ENCODE peak calls at places on chromosomes 6 and 20, in five cellular contexts. B is neural progenitor cell, T is OCI-LY7, D is GM23338, P is GM23248. Z is an unnamed sample.

GRCh38 chr20:48957521-48957920 is 36.0 kb downstream of the ARFGEF2 start:
- DNase-seq in B (no peak), T (no peak), D (no peak), P (peak), Z (no peak)

GRCh38 chr6:74167951-74168350 is 471.9 kb downstream of the CD109 start:
- DNase-seq in B (no peak), T (no peak), D (no peak), P (peak), Z (no peak)

GRCh38 chr6:139060332-139060731 is 31.8 kb downstream of the ABRACL start:
- DNase-seq in B (no peak), T (no peak), D (no peak), P (peak), Z (no peak)

GRCh38 chr6:49556429-49556837 is 6.0 kb downstream of the C6orf141 start:
- DNase-seq in B (no peak), T (no peak), D (peak), P (peak), Z (peak)

GRCh38 chr6:84249724-84250123 is 22.3 kb upstream of the CEP162 start:
- DNase-seq in B (no peak), T (no peak), D (no peak), P (peak), Z (no peak)

GRCh38 chr20:10349118-10349517 is 84.9 kb downstream of the MKKS start:
- DNase-seq in B (no peak), T (no peak), D (no peak), P (no peak), Z (no peak)

GRCh38 chr20:21684671-21685070 is 20.8 kb upstream of the PAX1 start:
- DNase-seq in B (no peak), T (no peak), D (peak), P (no peak), Z (no peak)

GRCh38 chr6:20952605-20953004 is 418.3 kb downstream of the CDKAL1 start:
- DNase-seq in B (no peak), T (no peak), D (no peak), P (peak), Z (peak)

GRCh38 chr20:35319206-35320197 is 27.3 kb upstream of the FAM83C start:
- DNase-seq in B (no peak), T (no peak), D (no peak), P (peak), Z (no peak)

GRCh38 chr6:150684161-150684560 is 84.5 kb downstream of the PLEKHG1 start:
- DNase-seq in B (no peak), T (no peak), D (no peak), P (no peak), Z (no peak)

GRCh38 chr6:163460307-163460782 is 45.8 kb downstream of the QKI start:
- DNase-seq in B (peak), T (no peak), D (no peak), P (peak), Z (no peak)

DNA sequence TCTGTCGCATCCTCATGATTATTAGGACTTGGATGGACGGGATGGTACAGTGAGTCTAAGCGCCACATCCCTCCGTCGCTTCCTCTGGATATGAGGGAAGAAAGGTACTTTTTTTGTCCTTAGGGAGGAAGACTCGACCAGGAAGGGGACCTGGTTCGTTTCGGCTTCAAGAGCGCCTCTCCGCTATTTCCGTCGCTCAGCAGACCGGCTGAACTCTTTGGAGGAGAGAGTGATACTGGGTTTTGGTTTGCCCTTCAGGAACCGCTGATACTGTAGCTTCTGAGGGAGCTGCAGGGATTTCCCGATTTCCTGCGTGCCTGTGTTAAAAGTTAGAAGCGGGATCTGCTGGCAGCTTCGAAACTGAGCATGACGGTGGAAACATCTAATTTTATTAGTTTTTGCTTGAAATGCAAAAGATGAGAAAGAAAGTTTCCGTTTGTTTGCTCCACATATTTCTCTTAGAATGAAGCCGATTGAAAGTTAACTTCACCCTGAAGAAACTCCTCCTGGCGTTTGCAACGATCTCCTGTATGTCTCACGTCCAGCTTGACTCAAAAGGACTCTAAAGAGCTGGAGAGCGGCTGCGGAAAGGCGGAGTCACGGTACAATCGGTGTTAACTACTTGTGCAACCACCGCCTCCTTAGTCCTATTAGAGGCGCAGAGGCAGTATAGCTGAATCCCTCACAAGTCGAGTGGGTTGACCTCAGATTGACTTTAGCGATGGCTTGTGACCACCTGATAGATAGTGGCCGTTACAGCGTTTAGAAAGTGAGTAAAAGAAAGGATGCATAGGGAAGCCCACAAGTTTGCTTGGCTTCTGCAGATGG is 129.4 kb downstream of the TRIM27 start:
- DNase-seq in B (peak), T (peak), D (peak), P (peak), Z (no peak)
- TF ChIP-seq EZH2phosphoT487 in B (peak), T (no peak), D (no peak), P (no peak), Z (no peak)

GRCh38 chr6:158008894-158009891 is 27.5 kb downstream of the SYNJ2 start:
- DNase-seq in B (no peak), T (no peak), D (no peak), P (peak), Z (no peak)

GRCh38 chr6:158011980-158012566 is 30.4 kb downstream of the SYNJ2 start:
- DNase-seq in B (no peak), T (no peak), D (no peak), P (no peak), Z (no peak)

GRCh38 chr6:158009935-158010585 is 28.4 kb downstream of the SYNJ2 start:
- DNase-seq in B (no peak), T (no peak), D (no peak), P (no peak), Z (no peak)

GRCh38 chr6:158010591-158011477 is 29.2 kb downstream of the SYNJ2 start:
- DNase-seq in B (no peak), T (no peak), D (no peak), P (no peak), Z (no peak)

GRCh38 chr6:158011478-158011920 is 29.8 kb downstream of the SYNJ2 start:
- DNase-seq in B (no peak), T (no peak), D (no peak), P (no peak), Z (no peak)
- TF ChIP-seq EZH2phosphoT487 in B (no peak), T (no peak), D (no peak), P (no peak), Z (no peak)

GRCh38 chr20:1045860-1046418 is 43.8 kb upstream of the RSPO4 start:
- DNase-seq in B (no peak), T (no peak), D (no peak), P (no peak), Z (no peak)

GRCh38 chr20:1050440-1050839 is 48.3 kb upstream of the RSPO4 start:
- DNase-seq in B (no peak), T (no peak), D (no peak), P (no peak), Z (no peak)
- TF ChIP-seq EZH2phosphoT487 in B (no peak), T (no peak), D (no peak), P (no peak), Z (no peak)

GRCh38 chr6:45556828-45557227 is 179.1 kb upstream of the SUPT3H start:
- DNase-seq in B (no peak), T (no peak), D (no peak), P (no peak), Z (no peak)

GRCh38 chr6:45557454-45557853 is 179.7 kb upstream of the SUPT3H start:
- DNase-seq in B (no peak), T (no peak), D (no peak), P (no peak), Z (no peak)

GRCh38 chr6:45554596-45554995 is 176.9 kb upstream of the SUPT3H start:
- DNase-seq in B (no peak), T (no peak), D (no peak), P (peak), Z (no peak)

GRCh38 chr6:45555981-45556771 is 178.4 kb upstream of the SUPT3H start:
- DNase-seq in B (peak), T (no peak), D (no peak), P (peak), Z (no peak)

DNA sequence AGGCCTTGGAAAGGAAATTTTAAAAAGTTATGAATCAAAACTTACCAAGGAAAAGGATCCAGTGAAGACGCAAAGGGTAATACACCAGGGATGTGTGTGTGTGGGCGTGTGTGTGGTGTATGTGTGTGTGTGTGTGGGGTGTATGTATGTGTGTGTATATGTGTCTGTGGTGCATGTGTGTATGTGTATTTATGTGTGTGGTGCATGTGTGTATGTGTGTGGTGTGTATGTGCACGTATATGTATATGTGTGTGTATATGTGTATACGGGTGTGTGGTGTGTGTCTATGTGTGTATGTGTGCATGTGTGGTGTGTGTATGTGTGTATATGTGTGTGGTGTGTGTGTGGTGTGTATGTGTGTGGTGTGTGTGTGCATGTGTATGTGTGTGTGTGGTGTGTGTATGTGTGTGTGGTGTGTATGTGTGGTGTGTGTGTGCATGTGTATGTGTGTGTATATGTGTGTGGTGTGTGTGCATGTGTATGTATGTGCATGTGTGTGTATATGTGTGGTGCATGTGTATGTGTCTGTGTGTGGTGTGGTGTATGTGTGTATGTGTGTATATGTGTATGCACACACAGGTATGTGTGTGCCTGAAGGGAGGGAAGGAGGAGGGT is 176.1 kb upstream of the SUPT3H start:
- DNase-seq in B (no peak), T (no peak), D (no peak), P (no peak), Z (no peak)
- TF ChIP-seq EZH2phosphoT487 in B (no peak), T (no peak), D (no peak), P (no peak), Z (no peak)